ENCODE peak calls at places on chromosomes 16 and 17, in eight cellular contexts. G, V, C, Y, F, P, O and Q are unnamed samples.

GRCh38 chr17:4853195-4853762 is 20.1 kb downstream of the MINK1 start:
- DNase-seq in O (no peak), V (no peak), G (no peak), Y (peak), P (no peak), C (no peak), F (no peak), Q (no peak)

GRCh38 chr17:62562656-62563055 is 64.8 kb upstream of the MRC2 start:
- DNase-seq in O (peak), Y (peak), P (no peak), V (no peak), C (peak), G (peak), F (no peak), Q (peak)

GRCh38 chr16:81560979-81561657 is 116.5 kb downstream of the CMIP start:
- DNase-seq in V (no peak), P (no peak), Y (peak), O (peak), C (no peak), F (no peak), G (peak), Q (peak)

GRCh38 chr16:2064368-2064945 is 16.7 kb downstream of the TSC2 start:
- DNase-seq in F (no peak), V (no peak), G (no peak), Y (no peak), P (no peak), C (no peak), O (no peak), Q (no peak)

GRCh38 chr17:72025113-72025512 is 95.7 kb upstream of the SOX9 start:
- DNase-seq in V (no peak), F (no peak), P (no peak), Y (no peak), O (no peak), C (no peak), G (no peak), Q (no peak)

GRCh38 chr17:55717898-55718735 is 4.5 kb downstream of the TMEM100 start:
- DNase-seq in C (peak), Y (peak), G (peak), V (peak), F (peak), P (no peak), O (peak), Q (peak)

GRCh38 chr16:68470461-68471150 is 22.3 kb upstream of the SMPD3 start:
- DNase-seq in F (no peak), V (peak), P (no peak), O (no peak), C (no peak), Y (no peak), G (no peak), Q (no peak)

GRCh38 chr17:49180303-49180702 is 30.1 kb downstream of the GNGT2 start:
- DNase-seq in O (peak), V (peak), C (peak), P (no peak), Y (peak), F (peak), G (peak), Q (peak)

GRCh38 chr17:52148969-52149351 is 9.6 kb downstream of the CA10 start:
- DNase-seq in Y (peak), P (no peak), G (no peak), V (no peak), O (no peak), C (no peak), F (no peak), Q (no peak)

GRCh38 chr17:79803997-79804855 is 7.3 kb upstream of the CBX8 start:
- DNase-seq in O (no peak), F (no peak), V (no peak), G (no peak), P (no peak), Y (peak), C (no peak), Q (peak)

GRCh38 chr16:10957771-10958486 is 13.6 kb downstream of the CLEC16A start:
- DNase-seq in P (no peak), C (no peak), O (peak), G (peak), F (no peak), Y (peak), V (no peak), Q (no peak)

GRCh38 chr16:2121853-2122252 is 13.8 kb downstream of the PKD1 start:
- DNase-seq in O (no peak), V (peak), G (no peak), Y (no peak), F (no peak), P (no peak), C (no peak), Q (no peak)

GRCh38 chr17:50275279-50275678 is 1.0 kb downstream of the TMEM92 start:
- DNase-seq in O (no peak), V (no peak), P (no peak), C (no peak), G (no peak), F (peak), Y (no peak), Q (no peak)

GRCh38 chr16:51509336-51509735 is 358.3 kb upstream of the SALL1 start:
- DNase-seq in O (no peak), P (no peak), G (no peak), C (peak), V (no peak), F (no peak), Y (no peak), Q (no peak)

GRCh38 chr16:19090916-19091315 is 22.8 kb upstream of the ITPRIPL2 start:
- DNase-seq in F (no peak), O (no peak), V (no peak), Y (no peak), C (no peak), P (no peak), G (no peak), Q (no peak)

GRCh38 chr16:86508028-86508946 is 2.0 kb upstream of the FOXF1 start:
- DNase-seq in V (no peak), C (peak), O (peak), F (no peak), P (no peak), Y (no peak), G (no peak), Q (no peak)
- H3K4me3 ChIP-seq in V (peak), C (peak), O (no peak), F (peak), P (peak), Y (no peak), G (peak), Q (peak)

DNA sequence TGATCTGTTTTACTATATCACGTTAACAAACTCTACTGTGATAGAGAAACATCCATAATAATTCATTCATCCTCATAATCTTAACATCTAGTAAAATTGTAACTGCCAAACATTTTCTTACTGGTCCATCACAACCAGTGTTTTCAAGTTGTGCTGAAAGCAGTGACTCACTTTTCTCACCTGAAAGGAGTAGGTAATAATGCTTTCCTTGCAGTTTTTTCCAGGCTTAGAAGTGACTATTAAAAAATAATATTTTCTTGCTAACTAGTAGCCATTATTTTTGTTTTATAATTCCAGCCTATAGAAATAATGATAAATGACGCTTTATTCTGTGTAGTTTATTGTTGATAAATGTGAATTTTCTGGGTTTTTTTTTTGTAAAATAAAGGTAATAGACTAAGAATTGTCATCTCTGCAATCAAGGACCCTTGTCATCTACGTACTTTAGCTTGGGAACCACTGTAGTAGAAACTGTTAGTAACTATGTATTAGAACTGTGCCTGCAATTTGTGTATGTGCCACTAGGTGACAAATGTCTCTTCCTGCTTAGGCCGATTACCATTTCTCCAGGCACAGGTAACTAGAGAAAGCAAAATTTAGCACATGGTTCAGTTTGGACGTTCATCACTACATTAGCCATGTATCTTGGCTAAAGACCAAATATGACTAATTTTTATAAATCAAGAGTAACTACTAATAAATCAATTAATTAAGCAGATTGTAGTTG is 409.4 kb upstream of the ERCC4 start:
- DNase-seq in C (no peak), G (no peak), Y (no peak), O (no peak), P (no peak), V (no peak), F (no peak), Q (no peak)
- TF ChIP-seq CTCF in C (no peak), G (no peak), Y (no peak), O (no peak), P (no peak), V (no peak), F (no peak), Q (no peak)

GRCh38 chr17:65052585-65052984 is 4.0 kb downstream of the GNA13 start:
- DNase-seq in O (no peak), C (no peak), Y (no peak), F (no peak), P (no peak), G (no peak), V (no peak), Q (no peak)
- H3K4me3 ChIP-seq in O (no peak), C (no peak), Y (no peak), F (no peak), P (no peak), G (no peak), V (no peak), Q (no peak)

GRCh38 chr17:74457146-74457819 is 9.2 kb upstream of the CD300A start:
- DNase-seq in O (peak), P (no peak), V (peak), Y (peak), G (peak), C (peak), F (peak), Q (peak)

GRCh38 chr17:74459622-74460021 is 6.8 kb upstream of the CD300A start:
- DNase-seq in Y (no peak), P (no peak), O (no peak), G (no peak), C (no peak), F (no peak), V (no peak), Q (no peak)

GRCh38 chr17:74455025-74455585 is 11.3 kb upstream of the CD300A start:
- DNase-seq in G (no peak), Y (no peak), C (no peak), F (peak), O (no peak), V (no peak), P (no peak), Q (no peak)

GRCh38 chr17:74458835-74459234 is 7.6 kb upstream of the CD300A start:
- DNase-seq in C (no peak), G (no peak), O (no peak), Y (no peak), P (no peak), F (no peak), V (no peak), Q (no peak)

DNA sequence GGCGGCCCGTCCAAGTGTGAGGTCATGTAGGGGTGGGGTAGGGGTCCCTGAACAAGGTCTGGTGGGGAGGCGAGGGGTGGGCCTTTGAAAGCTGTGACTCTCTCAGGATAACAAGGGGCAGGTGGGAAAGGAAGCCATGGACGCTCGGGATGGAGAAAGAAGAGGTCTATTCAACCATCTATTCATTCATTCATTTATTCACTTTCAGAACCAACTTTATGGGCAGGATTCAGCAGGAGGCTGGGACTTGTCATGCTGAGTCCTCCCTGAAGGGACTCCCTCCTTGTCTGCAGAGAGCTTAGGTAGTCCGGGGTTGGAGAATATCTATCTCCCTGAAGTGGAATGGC is 8.6 kb upstream of the CD300A start:
- DNase-seq in P (no peak), Y (no peak), G (no peak), O (no peak), F (no peak), V (no peak), C (no peak), Q (no peak)
- TF ChIP-seq CTCF in P (no peak), Y (no peak), G (no peak), O (no peak), F (no peak), V (no peak), C (peak), Q (no peak)

DNA sequence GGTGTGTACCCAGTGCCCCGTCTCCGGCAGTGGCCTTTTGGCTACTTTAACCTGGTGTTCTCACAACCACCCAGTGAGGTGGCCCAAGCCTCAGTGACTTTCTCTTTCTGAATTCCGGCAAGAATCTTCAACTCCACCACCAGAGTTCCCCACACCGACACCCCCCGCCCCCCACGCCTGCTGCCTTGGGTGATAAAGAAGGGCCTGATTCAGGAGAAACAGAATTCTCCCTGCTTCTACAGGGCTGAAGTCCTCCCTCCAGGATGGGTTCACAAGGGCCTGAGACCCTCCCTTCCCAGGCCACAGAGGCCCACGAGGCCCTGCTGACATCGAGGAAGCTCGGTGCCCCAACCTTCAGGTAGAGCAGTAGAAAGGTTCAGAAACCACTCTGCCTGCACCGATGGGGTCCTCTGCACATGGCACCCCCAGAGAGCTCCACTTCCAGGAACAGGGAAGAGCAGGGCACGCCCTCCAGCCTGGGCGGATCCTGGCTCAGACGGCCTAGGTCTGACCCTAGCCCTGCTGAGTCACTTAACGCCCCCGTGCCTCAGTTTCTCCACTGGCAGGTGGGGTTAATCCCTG is 859 bp downstream of the CENPX start:
- DNase-seq in G (no peak), O (no peak), Y (no peak), C (no peak), F (no peak), P (no peak), V (no peak), Q (no peak)
- H3K4me3 ChIP-seq in G (peak), O (peak), Y (peak), C (peak), F (peak), P (peak), V (peak), Q (peak)

GRCh38 chr17:77487211-77487629 is 346.5 kb downstream of the SEC14L1 start:
- DNase-seq in O (no peak), F (no peak), V (no peak), C (no peak), P (no peak), Y (no peak), G (no peak), Q (no peak)

GRCh38 chr17:77487677-77488530 is 347.1 kb downstream of the SEC14L1 start:
- DNase-seq in O (no peak), F (no peak), V (no peak), G (no peak), Y (no peak), C (no peak), P (no peak), Q (no peak)

GRCh38 chr17:77489239-77489897 is 348.6 kb downstream of the SEC14L1 start:
- DNase-seq in V (no peak), G (no peak), Y (no peak), O (no peak), F (peak), P (no peak), C (no peak), Q (no peak)

GRCh38 chr17:77489898-77490265 is 349.1 kb downstream of the SEC14L1 start:
- DNase-seq in Y (no peak), C (no peak), P (no peak), V (peak), G (no peak), O (peak), F (peak), Q (peak)

DNA sequence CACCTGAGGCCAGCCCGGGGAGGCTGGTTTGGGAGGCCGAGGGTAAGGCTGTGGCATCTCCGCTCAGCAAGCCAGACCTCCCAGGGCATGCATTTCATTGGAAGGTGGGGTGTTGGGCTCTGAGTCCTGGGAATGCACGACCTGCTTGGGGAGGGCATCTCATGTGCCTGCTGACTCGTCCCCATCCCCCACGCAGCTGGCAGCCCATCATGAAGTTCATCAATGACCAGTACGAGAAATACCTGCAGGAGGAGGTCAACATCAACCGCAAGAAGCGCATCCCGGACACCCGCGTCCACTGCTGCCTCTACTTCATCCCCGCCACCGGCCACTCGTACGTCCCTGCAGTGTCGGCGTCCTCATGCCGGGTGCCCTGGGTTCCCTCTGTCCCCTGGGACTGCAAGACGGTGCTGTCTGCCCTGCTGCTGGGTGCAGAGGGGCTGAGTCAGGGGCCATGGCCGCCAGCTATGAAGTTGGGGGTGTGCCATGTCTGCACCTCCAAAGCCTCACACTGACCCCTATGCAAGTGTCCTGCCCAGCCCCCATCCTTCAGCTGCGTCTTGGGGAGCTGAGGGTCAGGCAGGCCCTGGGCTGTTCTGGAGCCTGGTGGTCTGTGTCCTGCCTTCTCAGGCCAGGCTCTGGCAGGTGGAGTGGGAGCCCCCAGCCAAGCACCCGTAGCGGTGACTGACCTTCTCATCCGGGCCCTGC is 347.9 kb downstream of the SEC14L1 start:
- DNase-seq in G (peak), P (no peak), V (no peak), O (no peak), F (no peak), Y (no peak), C (no peak), Q (no peak)
- TF ChIP-seq CTCF in G (no peak), P (no peak), V (no peak), O (no peak), F (no peak), Y (no peak), C (no peak), Q (no peak)

DNA sequence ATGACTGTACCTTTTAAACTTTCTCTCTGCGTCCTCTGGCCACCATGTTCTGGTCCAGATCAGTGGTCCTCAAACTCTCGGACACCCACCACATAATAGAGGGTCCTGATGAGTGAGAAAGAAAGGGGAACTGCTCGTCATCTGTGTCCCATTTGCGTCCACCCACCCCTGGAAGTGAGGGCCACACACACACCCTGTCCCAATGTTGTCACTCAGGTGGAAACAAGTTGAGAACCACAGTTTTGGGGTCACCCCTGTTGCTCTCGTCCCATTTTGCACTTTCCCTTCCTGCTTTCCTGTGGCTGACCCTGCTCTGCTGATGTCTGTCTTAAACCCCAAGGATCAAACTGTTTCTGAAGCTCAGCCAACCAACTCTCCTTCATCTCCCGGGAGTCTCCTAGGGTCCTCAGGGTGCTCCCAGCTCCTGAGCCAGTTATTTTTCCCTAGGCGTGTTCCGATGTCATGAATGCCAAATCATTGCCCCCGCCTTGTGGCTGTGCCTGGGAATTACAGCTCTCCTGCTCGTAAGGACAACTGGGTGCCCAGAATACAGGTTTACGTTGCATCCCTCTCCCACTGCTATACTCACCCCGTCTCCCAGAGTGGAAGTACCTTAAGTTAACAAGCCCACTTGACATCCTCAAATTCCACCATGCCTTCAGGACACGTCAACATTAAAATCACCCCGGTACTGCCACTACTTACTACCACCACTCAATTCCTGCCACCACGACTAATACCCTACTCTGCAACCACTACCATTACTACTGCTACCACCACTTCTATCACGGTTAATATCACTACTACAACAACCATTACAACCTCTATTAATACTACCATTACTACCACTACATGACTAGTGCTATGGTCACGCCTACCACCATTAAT is 26.0 kb upstream of the HNF1B start:
- DNase-seq in V (no peak), C (peak), G (peak), F (peak), P (no peak), O (peak), Y (peak), Q (peak)
- H3K4me3 ChIP-seq in V (no peak), C (no peak), G (no peak), F (no peak), P (no peak), O (no peak), Y (no peak), Q (no peak)

GRCh38 chr17:45311762-45312476 is 4.9 kb downstream of the MAP3K14 start:
- DNase-seq in F (peak), C (peak), P (no peak), V (peak), O (peak), G (peak), Y (peak), Q (no peak)

GRCh38 chr17:45312477-45313418 is 4.1 kb downstream of the MAP3K14 start:
- DNase-seq in O (peak), C (no peak), P (no peak), G (no peak), F (no peak), Y (peak), V (no peak), Q (no peak)

GRCh38 chr17:45310380-45311324 is 6.2 kb downstream of the MAP3K14 start:
- DNase-seq in G (no peak), V (no peak), P (no peak), Y (no peak), C (no peak), F (no peak), O (no peak), Q (peak)

GRCh38 chr17:45309400-45309799 is 7.4 kb downstream of the MAP3K14 start:
- DNase-seq in G (no peak), F (no peak), C (no peak), Y (no peak), P (no peak), V (no peak), O (no peak), Q (no peak)

DNA sequence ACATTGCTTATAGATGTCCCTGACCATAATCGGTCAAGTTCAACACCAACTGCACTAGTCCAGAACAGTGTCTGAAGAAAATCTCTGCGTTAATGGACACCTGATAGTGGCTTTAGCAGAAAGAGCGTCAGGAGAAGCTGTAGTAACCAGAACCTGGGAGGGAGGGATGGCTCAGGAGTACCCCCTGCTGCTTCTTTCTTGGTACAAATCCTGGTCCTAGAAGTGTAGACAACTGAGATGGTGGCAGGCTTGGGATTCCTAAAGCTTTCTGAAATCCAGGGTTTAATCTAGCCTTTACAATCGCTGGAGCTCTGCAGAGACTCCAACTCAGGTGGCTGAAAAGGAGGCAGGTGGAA is 5.4 kb downstream of the MAP3K14 start:
- DNase-seq in V (no peak), O (no peak), G (no peak), P (no peak), C (no peak), F (no peak), Y (no peak), Q (no peak)
- TF ChIP-seq CTCF in V (peak), O (peak), G (peak), P (no peak), C (no peak), F (no peak), Y (no peak), Q (no peak)